ENCODE peak calls at places on chromosomes 16 and 17, in six cellular contexts. One of them, this sample, is unnamed.

GRCh38 chr17:82596316-82596715 is 51.9 kb downstream of the WDR45B start:
- DNase-seq in fibroblast of lung: no peak
- DNase-seq in uterus: no peak
- DNase-seq in CD4-positive, CD25-positive, alpha-beta regulatory T cell: no peak
- DNase-seq in mammary epithelial cell: no peak
- DNase-seq in cardiac muscle cell: no peak
- DNase-seq in this sample: no peak

GRCh38 chr16:84482001-84482891 is 22.2 kb downstream of the MEAK7 start:
- DNase-seq in fibroblast of lung: no peak
- DNase-seq in cardiac muscle cell: no peak
- DNase-seq in CD4-positive, CD25-positive, alpha-beta regulatory T cell: no peak
- DNase-seq in uterus: no peak
- DNase-seq in mammary epithelial cell: peak
- DNase-seq in this sample: no peak

GRCh38 chr17:1673041-1673790 is 11.5 kb downstream of the PRPF8 start:
- DNase-seq in fibroblast of lung: no peak
- DNase-seq in uterus: no peak
- DNase-seq in cardiac muscle cell: no peak
- DNase-seq in CD4-positive, CD25-positive, alpha-beta regulatory T cell: no peak
- DNase-seq in mammary epithelial cell: no peak
- DNase-seq in this sample: no peak

GRCh38 chr16:1362807-1363206 is 11.1 kb downstream of the GNPTG start:
- DNase-seq in cardiac muscle cell: no peak
- DNase-seq in mammary epithelial cell: no peak
- DNase-seq in uterus: no peak
- DNase-seq in CD4-positive, CD25-positive, alpha-beta regulatory T cell: no peak
- DNase-seq in fibroblast of lung: no peak
- DNase-seq in this sample: no peak

GRCh38 chr17:82299452-82299851 is 18.0 kb downstream of the CD7 start:
- DNase-seq in cardiac muscle cell: no peak
- DNase-seq in uterus: no peak
- DNase-seq in fibroblast of lung: no peak
- DNase-seq in CD4-positive, CD25-positive, alpha-beta regulatory T cell: no peak
- DNase-seq in mammary epithelial cell: no peak
- DNase-seq in this sample: no peak

GRCh38 chr17:75778861-75779249 is 5.8 kb upstream of the UNK start:
- DNase-seq in uterus: no peak
- DNase-seq in CD4-positive, CD25-positive, alpha-beta regulatory T cell: peak
- DNase-seq in fibroblast of lung: no peak
- DNase-seq in mammary epithelial cell: no peak
- DNase-seq in cardiac muscle cell: peak
- DNase-seq in this sample: no peak

GRCh38 chr16:69100046-69100765 is 5.2 kb upstream of the HAS3 start:
- DNase-seq in CD4-positive, CD25-positive, alpha-beta regulatory T cell: no peak
- DNase-seq in cardiac muscle cell: no peak
- DNase-seq in uterus: no peak
- DNase-seq in fibroblast of lung: no peak
- DNase-seq in mammary epithelial cell: no peak
- DNase-seq in this sample: no peak

GRCh38 chr17:511833-512251 is 159.2 kb upstream of the RPH3AL start:
- DNase-seq in cardiac muscle cell: no peak
- DNase-seq in CD4-positive, CD25-positive, alpha-beta regulatory T cell: no peak
- DNase-seq in fibroblast of lung: peak
- DNase-seq in mammary epithelial cell: peak
- DNase-seq in uterus: no peak
- DNase-seq in this sample: no peak

GRCh38 chr16:46812781-46813555 is 18.0 kb downstream of the C16orf87 start:
- DNase-seq in mammary epithelial cell: peak
- DNase-seq in cardiac muscle cell: no peak
- DNase-seq in CD4-positive, CD25-positive, alpha-beta regulatory T cell: no peak
- DNase-seq in fibroblast of lung: no peak
- DNase-seq in uterus: no peak
- DNase-seq in this sample: no peak

GRCh38 chr17:72545756-72546155 is 424.9 kb downstream of the SOX9 start:
- DNase-seq in uterus: no peak
- DNase-seq in CD4-positive, CD25-positive, alpha-beta regulatory T cell: no peak
- DNase-seq in cardiac muscle cell: no peak
- DNase-seq in fibroblast of lung: no peak
- DNase-seq in mammary epithelial cell: no peak
- DNase-seq in this sample: no peak

GRCh38 chr17:29617125-29617480 is 5.6 kb downstream of the CORO6 start:
- DNase-seq in mammary epithelial cell: no peak
- DNase-seq in uterus: no peak
- DNase-seq in fibroblast of lung: peak
- DNase-seq in cardiac muscle cell: peak
- DNase-seq in CD4-positive, CD25-positive, alpha-beta regulatory T cell: peak
- DNase-seq in this sample: peak

GRCh38 chr17:34568953-34569352 is 10.4 kb upstream of the TMEM132E start:
- DNase-seq in cardiac muscle cell: no peak
- DNase-seq in fibroblast of lung: no peak
- DNase-seq in mammary epithelial cell: no peak
- DNase-seq in CD4-positive, CD25-positive, alpha-beta regulatory T cell: no peak
- DNase-seq in uterus: no peak
- DNase-seq in this sample: no peak

GRCh38 chr17:48429156-48429555 is 858 bp downstream of the SKAP1 start:
- DNase-seq in uterus: no peak
- DNase-seq in fibroblast of lung: no peak
- DNase-seq in mammary epithelial cell: no peak
- DNase-seq in CD4-positive, CD25-positive, alpha-beta regulatory T cell: peak
- DNase-seq in cardiac muscle cell: no peak
- DNase-seq in this sample: no peak

GRCh38 chr17:39923836-39924690 is 3.3 kb downstream of the ORMDL3 start:
- DNase-seq in uterus: no peak
- DNase-seq in cardiac muscle cell: no peak
- DNase-seq in mammary epithelial cell: no peak
- DNase-seq in fibroblast of lung: no peak
- DNase-seq in CD4-positive, CD25-positive, alpha-beta regulatory T cell: no peak
- DNase-seq in this sample: no peak

GRCh38 chr16:67399749-67400704 is 6.7 kb upstream of the TPPP3 start:
- DNase-seq in fibroblast of lung: no peak
- DNase-seq in CD4-positive, CD25-positive, alpha-beta regulatory T cell: no peak
- DNase-seq in mammary epithelial cell: no peak
- DNase-seq in cardiac muscle cell: no peak
- DNase-seq in uterus: no peak
- DNase-seq in this sample: no peak

GRCh38 chr16:22372882-22373661 is 1.3 kb downstream of the CDR2 start:
- DNase-seq in cardiac muscle cell: no peak
- DNase-seq in uterus: no peak
- DNase-seq in fibroblast of lung: no peak
- DNase-seq in mammary epithelial cell: no peak
- DNase-seq in CD4-positive, CD25-positive, alpha-beta regulatory T cell: peak
- DNase-seq in this sample: no peak

GRCh38 chr17:75594499-75595283 is 7.1 kb downstream of the MYO15B start:
- DNase-seq in mammary epithelial cell: no peak
- DNase-seq in uterus: no peak
- DNase-seq in CD4-positive, CD25-positive, alpha-beta regulatory T cell: no peak
- DNase-seq in cardiac muscle cell: no peak
- DNase-seq in fibroblast of lung: no peak
- DNase-seq in this sample: no peak

GRCh38 chr17:36933174-36934143 is 3.8 kb upstream of the LHX1 start:
- DNase-seq in uterus: no peak
- DNase-seq in fibroblast of lung: no peak
- DNase-seq in CD4-positive, CD25-positive, alpha-beta regulatory T cell: no peak
- DNase-seq in cardiac muscle cell: no peak
- DNase-seq in mammary epithelial cell: no peak
- DNase-seq in this sample: no peak

GRCh38 chr17:47994714-47995113 is 23.8 kb downstream of the CDK5RAP3 start:
- DNase-seq in cardiac muscle cell: no peak
- DNase-seq in mammary epithelial cell: no peak
- DNase-seq in CD4-positive, CD25-positive, alpha-beta regulatory T cell: no peak
- DNase-seq in fibroblast of lung: no peak
- DNase-seq in uterus: no peak
- DNase-seq in this sample: no peak

GRCh38 chr17:70808596-70808995 is 639.3 kb downstream of the KCNJ2 start:
- DNase-seq in cardiac muscle cell: no peak
- DNase-seq in CD4-positive, CD25-positive, alpha-beta regulatory T cell: no peak
- DNase-seq in mammary epithelial cell: peak
- DNase-seq in fibroblast of lung: no peak
- DNase-seq in uterus: no peak
- DNase-seq in this sample: no peak

GRCh38 chr17:56798916-56799315 is 34.8 kb downstream of the C17orf67 start:
- DNase-seq in fibroblast of lung: peak
- DNase-seq in CD4-positive, CD25-positive, alpha-beta regulatory T cell: no peak
- DNase-seq in cardiac muscle cell: peak
- DNase-seq in mammary epithelial cell: no peak
- DNase-seq in uterus: no peak
- DNase-seq in this sample: no peak

GRCh38 chr16:89565256-89565505 is 4.7 kb downstream of the RPL13 start:
- DNase-seq in CD4-positive, CD25-positive, alpha-beta regulatory T cell: no peak
- DNase-seq in cardiac muscle cell: no peak
- DNase-seq in fibroblast of lung: no peak
- DNase-seq in mammary epithelial cell: no peak
- DNase-seq in uterus: no peak
- DNase-seq in this sample: no peak

GRCh38 chr16:11677959-11678881 is 10.0 kb downstream of the SNN start:
- DNase-seq in CD4-positive, CD25-positive, alpha-beta regulatory T cell: no peak
- DNase-seq in fibroblast of lung: no peak
- DNase-seq in mammary epithelial cell: no peak
- DNase-seq in cardiac muscle cell: no peak
- DNase-seq in uterus: no peak
- DNase-seq in this sample: no peak

GRCh38 chr17:76213491-76213890 is 26.8 kb downstream of the RNF157 start:
- DNase-seq in cardiac muscle cell: no peak
- DNase-seq in mammary epithelial cell: no peak
- DNase-seq in CD4-positive, CD25-positive, alpha-beta regulatory T cell: no peak
- DNase-seq in uterus: no peak
- DNase-seq in fibroblast of lung: no peak
- DNase-seq in this sample: no peak

GRCh38 chr16:81553814-81554675 is 109.4 kb downstream of the CMIP start:
- DNase-seq in CD4-positive, CD25-positive, alpha-beta regulatory T cell: no peak
- DNase-seq in mammary epithelial cell: no peak
- DNase-seq in cardiac muscle cell: no peak
- DNase-seq in uterus: no peak
- DNase-seq in fibroblast of lung: no peak
- DNase-seq in this sample: no peak

GRCh38 chr16:81556715-81557284 is 112.2 kb downstream of the CMIP start:
- DNase-seq in CD4-positive, CD25-positive, alpha-beta regulatory T cell: no peak
- DNase-seq in uterus: peak
- DNase-seq in mammary epithelial cell: no peak
- DNase-seq in cardiac muscle cell: no peak
- DNase-seq in fibroblast of lung: no peak
- DNase-seq in this sample: no peak

GRCh38 chr16:81555660-81556059 is 111.1 kb downstream of the CMIP start:
- DNase-seq in cardiac muscle cell: no peak
- DNase-seq in CD4-positive, CD25-positive, alpha-beta regulatory T cell: no peak
- DNase-seq in mammary epithelial cell: no peak
- DNase-seq in fibroblast of lung: no peak
- DNase-seq in uterus: no peak
- DNase-seq in this sample: no peak

GRCh38 chr16:81553080-81553813 is 108.6 kb downstream of the CMIP start:
- DNase-seq in mammary epithelial cell: peak
- DNase-seq in CD4-positive, CD25-positive, alpha-beta regulatory T cell: no peak
- DNase-seq in cardiac muscle cell: no peak
- DNase-seq in uterus: no peak
- DNase-seq in fibroblast of lung: peak
- DNase-seq in this sample: no peak

DNA sequence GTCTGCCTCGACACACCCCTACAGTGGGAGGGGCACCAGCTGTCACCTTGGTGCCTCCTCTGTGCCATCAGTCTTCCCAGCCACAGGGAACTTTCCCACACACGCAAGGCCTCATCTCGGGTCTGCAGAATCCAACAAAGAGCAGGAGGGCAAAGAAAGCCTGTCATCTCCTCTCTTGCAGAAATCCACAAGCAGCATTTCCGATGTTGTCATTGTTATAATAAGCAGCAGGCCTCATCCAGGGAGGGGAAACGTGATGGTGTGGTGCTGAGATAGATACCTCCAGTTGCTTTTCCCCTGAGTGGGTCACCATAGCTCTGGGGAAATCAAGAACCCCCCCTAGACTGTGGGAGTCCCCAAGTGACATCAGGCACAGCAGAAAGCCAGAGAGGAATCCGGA is 110.4 kb downstream of the CMIP start:
- DNase-seq in CD4-positive, CD25-positive, alpha-beta regulatory T cell: no peak
- DNase-seq in mammary epithelial cell: no peak
- DNase-seq in cardiac muscle cell: no peak
- DNase-seq in fibroblast of lung: no peak
- DNase-seq in uterus: no peak
- DNase-seq in this sample: no peak
- H3K27ac ChIP-seq in CD4-positive, CD25-positive, alpha-beta regulatory T cell: no peak
- H3K27ac ChIP-seq in mammary epithelial cell: no peak
- H3K27ac ChIP-seq in cardiac muscle cell: no peak
- H3K27ac ChIP-seq in fibroblast of lung: no peak
- H3K27ac ChIP-seq in uterus: no peak
- H3K27ac ChIP-seq in this sample: no peak

GRCh38 chr17:7702776-7703175 is 2.2 kb upstream of the EFNB3 start:
- DNase-seq in uterus: no peak
- DNase-seq in CD4-positive, CD25-positive, alpha-beta regulatory T cell: no peak
- DNase-seq in mammary epithelial cell: no peak
- DNase-seq in cardiac muscle cell: no peak
- DNase-seq in fibroblast of lung: no peak
- DNase-seq in this sample: no peak
- H3K27ac ChIP-seq in uterus: no peak
- H3K27ac ChIP-seq in CD4-positive, CD25-positive, alpha-beta regulatory T cell: no peak
- H3K27ac ChIP-seq in mammary epithelial cell: no peak
- H3K27ac ChIP-seq in cardiac muscle cell: no peak
- H3K27ac ChIP-seq in fibroblast of lung: no peak
- H3K27ac ChIP-seq in this sample: no peak

GRCh38 chr16:28499854-28500253 is 5.4 kb downstream of the APOBR start:
- DNase-seq in CD4-positive, CD25-positive, alpha-beta regulatory T cell: no peak
- DNase-seq in mammary epithelial cell: no peak
- DNase-seq in cardiac muscle cell: no peak
- DNase-seq in fibroblast of lung: no peak
- DNase-seq in uterus: no peak
- DNase-seq in this sample: no peak
- H3K27ac ChIP-seq in CD4-positive, CD25-positive, alpha-beta regulatory T cell: no peak
- H3K27ac ChIP-seq in mammary epithelial cell: no peak
- H3K27ac ChIP-seq in cardiac muscle cell: no peak
- H3K27ac ChIP-seq in fibroblast of lung: no peak
- H3K27ac ChIP-seq in uterus: no peak
- H3K27ac ChIP-seq in this sample: no peak

DNA sequence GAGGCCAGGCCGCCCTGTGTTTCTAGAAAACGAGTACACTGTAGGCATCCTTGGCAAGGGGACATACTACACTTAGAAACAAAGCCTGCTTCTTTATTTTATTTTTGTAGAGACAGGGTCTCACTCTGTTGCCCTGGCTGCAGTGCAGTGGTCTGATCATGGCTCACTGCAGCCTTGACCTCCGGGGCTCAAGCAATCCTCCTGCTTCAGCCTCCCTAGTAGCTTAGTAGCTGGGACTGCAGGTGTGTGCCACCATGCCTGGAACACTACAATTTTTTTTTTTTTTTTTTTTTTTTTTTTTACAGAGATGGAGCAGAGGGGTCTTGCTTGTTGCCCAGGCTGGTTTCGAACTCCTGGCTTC is 78.2 kb downstream of the WIPI1 start:
- DNase-seq in fibroblast of lung: no peak
- DNase-seq in mammary epithelial cell: no peak
- DNase-seq in cardiac muscle cell: no peak
- DNase-seq in uterus: no peak
- DNase-seq in CD4-positive, CD25-positive, alpha-beta regulatory T cell: no peak
- DNase-seq in this sample: no peak
- H3K27ac ChIP-seq in fibroblast of lung: peak
- H3K27ac ChIP-seq in mammary epithelial cell: no peak
- H3K27ac ChIP-seq in cardiac muscle cell: no peak
- H3K27ac ChIP-seq in uterus: peak
- H3K27ac ChIP-seq in CD4-positive, CD25-positive, alpha-beta regulatory T cell: no peak
- H3K27ac ChIP-seq in this sample: peak

GRCh38 chr16:85913141-85913601 is 14.2 kb downstream of the IRF8 start:
- DNase-seq in CD4-positive, CD25-positive, alpha-beta regulatory T cell: no peak
- DNase-seq in uterus: no peak
- DNase-seq in fibroblast of lung: no peak
- DNase-seq in mammary epithelial cell: no peak
- DNase-seq in cardiac muscle cell: no peak
- DNase-seq in this sample: no peak
- H3K27ac ChIP-seq in CD4-positive, CD25-positive, alpha-beta regulatory T cell: no peak
- H3K27ac ChIP-seq in uterus: no peak
- H3K27ac ChIP-seq in fibroblast of lung: no peak
- H3K27ac ChIP-seq in mammary epithelial cell: no peak
- H3K27ac ChIP-seq in cardiac muscle cell: no peak
- H3K27ac ChIP-seq in this sample: no peak

This sample was measured in caudate nucleus.